ENCODE peak calls at places on chromosomes 1 and 21, in four cellular contexts. One of them, this sample, is unnamed.

GRCh38 chr1:160625321-160625720 is 21.5 kb downstream of the SLAMF1 start:
- DNase-seq in ELF-1: no peak
- DNase-seq in IMR-90: no peak
- DNase-seq in NCI-H748 treated with DMSO at 0.1 percent for 48 hours: no peak
- DNase-seq in this sample: no peak

GRCh38 chr1:100517517-100517916 is 20.4 kb upstream of the GPR88 start:
- DNase-seq in NCI-H748 treated with DMSO at 0.1 percent for 48 hours: no peak
- DNase-seq in IMR-90: peak
- DNase-seq in ELF-1: no peak
- DNase-seq in this sample: no peak

GRCh38 chr1:87953732-87954344 is 625.2 kb downstream of the LMO4 start:
- DNase-seq in ELF-1: peak
- DNase-seq in IMR-90: peak
- DNase-seq in NCI-H748 treated with DMSO at 0.1 percent for 48 hours: peak
- DNase-seq in this sample: peak

GRCh38 chr1:188027613-188028012 is 1198.9 kb downstream of the PLA2G4A start:
- DNase-seq in NCI-H748 treated with DMSO at 0.1 percent for 48 hours: no peak
- DNase-seq in ELF-1: no peak
- DNase-seq in IMR-90: peak
- DNase-seq in this sample: peak

GRCh38 chr1:22639286-22639685 is 2.9 kb downstream of the C1QA start:
- DNase-seq in NCI-H748 treated with DMSO at 0.1 percent for 48 hours: no peak
- DNase-seq in ELF-1: peak
- DNase-seq in IMR-90: peak
- DNase-seq in this sample: peak

GRCh38 chr21:45780647-45781046 is 137.1 kb downstream of the PCBP3 start:
- DNase-seq in IMR-90: no peak
- DNase-seq in ELF-1: no peak
- DNase-seq in NCI-H748 treated with DMSO at 0.1 percent for 48 hours: no peak
- DNase-seq in this sample: no peak

GRCh38 chr1:114345930-114346479 is 165.0 kb downstream of the TRIM33 start:
- DNase-seq in IMR-90: no peak
- DNase-seq in NCI-H748 treated with DMSO at 0.1 percent for 48 hours: no peak
- DNase-seq in ELF-1: peak
- DNase-seq in this sample: no peak

GRCh38 chr1:158289722-158290570 is at the start of gene CD1C:
- DNase-seq in NCI-H748 treated with DMSO at 0.1 percent for 48 hours: no peak
- DNase-seq in IMR-90: no peak
- DNase-seq in ELF-1: no peak
- DNase-seq in this sample: no peak

GRCh38 chr1:108725906-108726305 is 13.2 kb downstream of the FNDC7 start:
- DNase-seq in ELF-1: no peak
- DNase-seq in NCI-H748 treated with DMSO at 0.1 percent for 48 hours: no peak
- DNase-seq in IMR-90: no peak
- DNase-seq in this sample: no peak

GRCh38 chr1:7675431-7676273 is 95.4 kb upstream of the VAMP3 start:
- DNase-seq in NCI-H748 treated with DMSO at 0.1 percent for 48 hours: no peak
- DNase-seq in IMR-90: no peak
- DNase-seq in ELF-1: no peak
- DNase-seq in this sample: no peak

GRCh38 chr1:117001254-117001927 is at the start of gene CD101:
- DNase-seq in ELF-1: no peak
- DNase-seq in IMR-90: no peak
- DNase-seq in NCI-H748 treated with DMSO at 0.1 percent for 48 hours: no peak
- DNase-seq in this sample: no peak

GRCh38 chr1:32933742-32934322 is 30.8 kb downstream of the RNF19B start:
- DNase-seq in IMR-90: peak
- DNase-seq in NCI-H748 treated with DMSO at 0.1 percent for 48 hours: no peak
- DNase-seq in ELF-1: peak
- DNase-seq in this sample: no peak

GRCh38 chr1:1040004-1040991 is 20.4 kb downstream of the AGRN start:
- DNase-seq in ELF-1: peak
- DNase-seq in IMR-90: peak
- DNase-seq in NCI-H748 treated with DMSO at 0.1 percent for 48 hours: peak
- DNase-seq in this sample: peak

GRCh38 chr1:116847688-116848531 is 61.8 kb upstream of the PTGFRN start:
- DNase-seq in IMR-90: peak
- DNase-seq in NCI-H748 treated with DMSO at 0.1 percent for 48 hours: no peak
- DNase-seq in ELF-1: no peak
- DNase-seq in this sample: peak

GRCh38 chr1:197320991-197321531 is 53.0 kb downstream of the CRB1 start:
- DNase-seq in IMR-90: peak
- DNase-seq in ELF-1: no peak
- DNase-seq in NCI-H748 treated with DMSO at 0.1 percent for 48 hours: no peak
- DNase-seq in this sample: peak

GRCh38 chr1:200035956-200036615 is 8.6 kb downstream of the NR5A2 start:
- DNase-seq in IMR-90: no peak
- DNase-seq in NCI-H748 treated with DMSO at 0.1 percent for 48 hours: no peak
- DNase-seq in ELF-1: peak
- DNase-seq in this sample: no peak

GRCh38 chr1:13908128-13908527 is 208.1 kb downstream of the PRDM2 start:
- DNase-seq in NCI-H748 treated with DMSO at 0.1 percent for 48 hours: no peak
- DNase-seq in IMR-90: no peak
- DNase-seq in ELF-1: no peak
- DNase-seq in this sample: no peak

This sample was measured in astrocyte.